ENCODE peak calls at places on chromosomes 6 and 20, in four cellular contexts. N is ovary, F is cardiac fibroblast, K is colonic mucosa. I is an unnamed sample.

GRCh38 chr20:35654415-35654814 is 10.3 kb downstream of the CPNE1 start:
- DNase-seq in F (no peak), K (no peak), N (no peak), I (no peak)

GRCh38 chr6:64012351-64013060 is 376.9 kb downstream of the PHF3 start:
- DNase-seq in N (no peak), F (peak), K (peak), I (peak)

GRCh38 chr20:53914861-53915458 is 155.4 kb downstream of the BCAS1 start:
- DNase-seq in K (no peak), N (no peak), F (peak), I (no peak)

GRCh38 chr6:88585081-88585692 is 378.2 kb downstream of the RNGTT start:
- DNase-seq in N (no peak), F (no peak), K (no peak), I (no peak)

GRCh38 chr6:15736023-15736696 is 73.3 kb upstream of the DTNBP1 start:
- DNase-seq in F (no peak), K (no peak), N (no peak), I (no peak)

GRCh38 chr20:63103402-63104311 is 96.9 kb upstream of the BHLHE23 start:
- DNase-seq in K (no peak), N (no peak), F (peak), I (peak)

GRCh38 chr20:53097371-53097770 is 125.2 kb downstream of the TSHZ2 start:
- DNase-seq in F (no peak), K (no peak), N (no peak), I (no peak)

GRCh38 chr20:36213362-36213761 is 22.9 kb upstream of the AAR2 start:
- DNase-seq in F (no peak), K (no peak), N (no peak), I (no peak)

GRCh38 chr6:4055420-4056041 is 23.4 kb downstream of the FAM217A start:
- DNase-seq in K (no peak), N (no peak), F (peak), I (peak)

GRCh38 chr6:137261393-137262154 is 42.4 kb upstream of the IFNGR1 start:
- DNase-seq in F (peak), K (no peak), N (no peak), I (peak)

GRCh38 chr6:2791124-2792050 is 26.2 kb downstream of the WRNIP1 start:
- DNase-seq in K (peak), N (peak), F (peak), I (peak)

GRCh38 chr6:23826587-23826986 is 299.4 kb upstream of the NRSN1 start:
- DNase-seq in F (no peak), N (no peak), K (no peak), I (no peak)

GRCh38 chr6:125588268-125588667 is 161.2 kb upstream of the HEY2 start:
- DNase-seq in N (no peak), F (no peak), K (no peak), I (peak)

GRCh38 chr20:5531318-5532081 is 214.7 kb upstream of the PROKR2 start:
- DNase-seq in F (peak), K (no peak), N (no peak), I (peak)

GRCh38 chr6:141033101-141033500 is 1099.6 kb upstream of the GJE1 start:
- DNase-seq in F (peak), N (no peak), K (no peak), I (no peak)

GRCh38 chr6:42441059-42441471 is 10.7 kb downstream of the TRERF1 start:
- DNase-seq in K (no peak), N (peak), F (peak), I (peak)

GRCh38 chr6:149642829-149643580 is 5.5 kb downstream of the KATNA1 start:
- DNase-seq in K (no peak), F (peak), N (no peak), I (peak)

GRCh38 chr6:30344191-30344867 is 627 bp upstream of the RPP21 start:
- DNase-seq in K (no peak), F (no peak), N (no peak), I (no peak)

GRCh38 chr20:59920944-59921343 is 12.5 kb downstream of the SYCP2 start:
- DNase-seq in K (no peak), N (no peak), F (no peak), I (no peak)

GRCh38 chr6:81561071-81561564 is 191.4 kb downstream of the TENT5A start:
- DNase-seq in N (no peak), F (no peak), K (no peak), I (peak)

GRCh38 chr20:45968801-45969711 is 2.9 kb downstream of the ZNF335 start:
- DNase-seq in F (peak), N (peak), K (no peak), I (no peak)

GRCh38 chr20:61951695-61952533 is 113.8 kb downstream of the TAF4 start:
- DNase-seq in N (peak), F (no peak), K (no peak), I (no peak)

GRCh38 chr20:19944772-19945459 is 72.2 kb upstream of the NAA20 start:
- DNase-seq in F (peak), K (no peak), N (no peak), I (peak)

GRCh38 chr6:109296305-109296915 is 85.9 kb downstream of the CD164 start:
- DNase-seq in N (no peak), F (no peak), K (peak), I (no peak)

GRCh38 chr6:143677891-143678737 is at the start of gene PHACTR2:
- DNase-seq in K (peak), F (peak), N (peak), I (peak)

GRCh38 chr6:52635049-52635577 is 35.8 kb upstream of the TMEM14A start:
- DNase-seq in F (peak), K (no peak), N (no peak), I (peak)

GRCh38 chr20:18266282-18266681 is 22.0 kb upstream of the ZNF133 start:
- DNase-seq in K (no peak), F (no peak), N (no peak), I (no peak)

GRCh38 chr20:36572701-36573102 is 695 bp upstream of the TGIF2 start:
- DNase-seq in F (no peak), N (no peak), K (peak), I (no peak)

GRCh38 chr6:17367868-17368267 is 25.5 kb upstream of the CAP2 start:
- DNase-seq in F (no peak), N (no peak), K (no peak), I (no peak)

GRCh38 chr6:89887452-89888137 is 6.7 kb upstream of the GJA10 start:
- DNase-seq in N (no peak), F (peak), K (no peak), I (no peak)

GRCh38 chr20:24676353-24676977 is 207.0 kb downstream of the SYNDIG1 start:
- DNase-seq in K (no peak), N (no peak), F (no peak), I (no peak)

GRCh38 chr6:21565431-21565830 is 28.1 kb upstream of the SOX4 start:
- DNase-seq in K (no peak), N (no peak), F (no peak), I (no peak)

GRCh38 chr6:125639621-125640020 is 109.8 kb upstream of the HEY2 start:
- DNase-seq in F (peak), N (no peak), K (no peak), I (no peak)

GRCh38 chr6:40395066-40395697 is 192.0 kb downstream of the LRFN2 start:
- DNase-seq in N (no peak), K (no peak), F (no peak), I (no peak)

GRCh38 chr6:7367408-7367807 is 22.1 kb downstream of the CAGE1 start:
- DNase-seq in F (no peak), N (no peak), K (no peak), I (no peak)

GRCh38 chr6:29762781-29763214 is 39.6 kb downstream of the HLA-F start:
- DNase-seq in K (peak), N (no peak), F (no peak), I (peak)

GRCh38 chr6:138278326-138278725 is 60.0 kb upstream of the PBOV1 start:
- DNase-seq in F (peak), K (no peak), N (no peak), I (peak)

GRCh38 chr6:149259753-149260152 is 57.8 kb upstream of the TAB2 start:
- DNase-seq in K (no peak), N (no peak), F (no peak), I (no peak)

GRCh38 chr6:73854998-73855718 is 159.2 kb downstream of the CD109 start:
- DNase-seq in N (no peak), F (peak), K (peak), I (peak)

GRCh38 chr6:435442-436307 is 44.1 kb downstream of the IRF4 start:
- DNase-seq in F (no peak), K (no peak), N (no peak), I (no peak)
- H3K4me3 ChIP-seq in F (no peak), K (no peak), N (no peak), I (no peak)

GRCh38 chr6:157757430-157758403 is 65.3 kb upstream of the SNX9 start:
- DNase-seq in F (no peak), K (no peak), N (no peak), I (no peak)

GRCh38 chr6:157760137-157760536 is 62.9 kb upstream of the SNX9 start:
- DNase-seq in K (no peak), N (no peak), F (no peak), I (no peak)

GRCh38 chr6:157759028-157759427 is 64.0 kb upstream of the SNX9 start:
- DNase-seq in N (no peak), F (no peak), K (no peak), I (no peak)

GRCh38 chr6:157756708-157757429 is 66.2 kb upstream of the SNX9 start:
- DNase-seq in F (peak), N (peak), K (peak), I (peak)

DNA sequence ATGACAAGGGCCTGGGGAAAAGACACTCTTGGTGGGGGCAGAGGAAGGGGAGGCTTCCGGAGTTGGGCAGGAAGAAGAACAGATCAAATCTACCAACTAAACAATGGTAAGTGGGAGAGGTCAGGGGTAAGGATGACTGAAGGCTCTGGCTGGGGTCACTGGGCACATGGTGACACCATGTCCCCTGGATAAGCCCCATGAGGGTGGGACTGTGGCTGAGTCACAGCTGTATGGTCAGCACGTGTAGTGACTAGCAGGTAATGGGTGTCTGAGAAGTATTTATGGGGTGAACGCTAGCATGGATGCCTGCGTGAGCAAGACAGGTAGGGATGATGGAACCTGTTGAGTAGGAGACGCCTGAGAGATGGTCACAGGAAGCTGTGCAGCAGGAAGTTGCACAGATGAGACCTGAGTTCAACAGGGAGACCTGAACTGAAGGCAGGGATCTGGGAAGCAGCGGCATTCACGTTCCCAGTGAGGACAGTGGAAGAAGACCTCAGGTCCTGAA is 64.5 kb upstream of the SNX9 start:
- DNase-seq in N (no peak), K (no peak), F (no peak), I (no peak)
- H3K4me3 ChIP-seq in N (no peak), K (no peak), F (no peak), I (no peak)

GRCh38 chr6:146790561-146791091 is 191.9 kb downstream of the ADGB start:
- DNase-seq in N (no peak), F (no peak), K (no peak), I (no peak)

GRCh38 chr6:146791930-146792329 is 193.2 kb downstream of the ADGB start:
- DNase-seq in N (no peak), F (no peak), K (no peak), I (no peak)

GRCh38 chr6:146785001-146785585 is 186.3 kb downstream of the ADGB start:
- DNase-seq in N (no peak), K (peak), F (peak), I (peak)

GRCh38 chr6:146788115-146788514 is 189.3 kb downstream of the ADGB start:
- DNase-seq in K (no peak), N (no peak), F (no peak), I (no peak)
- H3K4me3 ChIP-seq in K (no peak), N (no peak), F (no peak), I (no peak)

DNA sequence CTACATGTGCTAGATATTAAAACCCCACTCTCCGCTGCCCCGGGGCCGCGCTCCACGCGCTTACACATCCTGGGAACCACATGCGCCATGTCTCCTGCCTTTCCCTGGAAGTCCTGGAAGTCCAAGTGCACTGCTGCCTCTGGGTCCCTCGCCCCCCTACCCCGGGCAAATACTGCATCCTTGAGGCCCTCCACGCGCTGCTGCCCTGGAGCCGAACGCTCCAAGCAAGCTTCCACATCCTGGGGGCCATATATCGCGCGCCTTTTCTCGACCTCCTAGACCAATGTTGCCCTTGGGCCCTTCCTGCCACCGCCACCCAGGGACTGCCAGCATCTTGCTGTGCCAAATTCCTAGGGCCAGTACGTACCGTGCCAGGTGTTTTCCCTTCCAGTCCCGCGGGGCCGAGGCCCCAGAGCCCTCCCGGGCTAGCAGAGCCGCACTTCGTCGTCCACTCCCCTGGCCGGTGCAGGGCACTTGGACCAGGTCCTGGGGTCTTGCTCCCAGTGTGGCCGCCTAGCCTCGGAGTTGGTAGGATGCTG is 779 bp upstream of the KCNG1 start:
- DNase-seq in N (no peak), F (no peak), K (no peak), I (no peak)
- H3K4me3 ChIP-seq in N (no peak), F (no peak), K (no peak), I (no peak)

GRCh38 chr6:169029861-169030260 is 223.8 kb downstream of the THBS2 start:
- DNase-seq in N (no peak), K (no peak), F (no peak), I (peak)
- H3K4me3 ChIP-seq in N (no peak), K (no peak), F (no peak), I (no peak)

I was measured in fibroblast of the aortic adventitia.